ENCODE peak calls at places on chromosomes 4 and X, in eight cellular contexts. F is fibroblast of lung, Y is GM23338, Z is DND-41, H is H9, R is mammary epithelial cell, U is neural progenitor cell, I is GM23248. P is an unnamed sample. For H3K4me1, the result is how much of the 10 kb centered on the place peaks cover.

GRCh38 chr4:11427201-11427996 is 1.3 kb downstream of the HS3ST1 start:
- DNase-seq in F (peak), Y (peak), Z (no peak), H (peak), R (peak), U (peak), I (no peak), P (peak)

GRCh38 chrX:115437841-115438240 is 123.1 kb upstream of the PLS3 start:
- DNase-seq in F (peak), Y (no peak), Z (no peak), H (no peak), R (no peak), U (no peak), I (no peak), P (no peak)

GRCh38 chrX:20531667-20532066 is 265.0 kb upstream of the RPS6KA3 start:
- DNase-seq in F (peak), Y (no peak), Z (no peak), H (no peak), R (no peak), U (no peak), I (peak), P (no peak)

GRCh38 chr4:113979157-113979972 is at the start of gene ARSJ:
- DNase-seq in F (peak), Y (peak), Z (no peak), H (peak), R (peak), U (peak), I (peak), P (peak)

GRCh38 chr4:54959656-54960055 is 165.7 kb downstream of the KDR start:
- DNase-seq in F (peak), Y (no peak), Z (no peak), H (no peak), R (no peak), U (no peak), I (peak), P (no peak)

GRCh38 chrX:48998391-48998790 is 3.7 kb downstream of the GRIPAP1 start:
- DNase-seq in F (no peak), Y (no peak), Z (no peak), H (no peak), R (no peak), U (no peak), I (no peak), P (no peak)

GRCh38 chr4:155025762-155026457 is 182.5 kb upstream of the NPY2R start:
- DNase-seq in F (peak), Y (peak), Z (peak), H (peak), R (peak), U (peak), I (peak), P (peak)

GRCh38 chrX:46838482-46838857 is 1.6 kb downstream of the RP2 start:
- DNase-seq in F (peak), Y (no peak), Z (no peak), H (no peak), R (no peak), U (no peak), I (peak), P (no peak)

GRCh38 chrX:38375888-38376287 is 23.5 kb downstream of the OTC start:
- DNase-seq in F (peak), Y (peak), Z (peak), H (no peak), R (peak), U (peak), I (peak), P (no peak)

GRCh38 chr4:53558061-53558801 is 33.1 kb downstream of the LNX1 start:
- DNase-seq in F (no peak), Y (peak), Z (no peak), H (no peak), R (peak), U (peak), I (peak), P (no peak)

GRCh38 chrX:29617725-29618124 is 597.6 kb upstream of the MAGEB2 start:
- DNase-seq in F (peak), Y (no peak), Z (no peak), H (no peak), R (no peak), U (peak), I (peak), P (no peak)

GRCh38 chrX:39492495-39493162 is 605.1 kb downstream of the BCOR start:
- DNase-seq in F (no peak), Y (no peak), Z (no peak), H (no peak), R (peak), U (no peak), I (no peak), P (no peak)

GRCh38 chrX:20218809-20219505 is 47.8 kb downstream of the RPS6KA3 start:
- DNase-seq in F (peak), Y (peak), Z (no peak), H (no peak), R (no peak), U (peak), I (no peak), P (no peak)

GRCh38 chrX:103793541-103793932 is 16.9 kb downstream of the PLP1 start:
- DNase-seq in F (no peak), Y (no peak), Z (no peak), H (no peak), R (peak), U (no peak), I (peak), P (no peak)
- H2AFZ ChIP-seq in F (peak), Y (no peak), Z (no peak), H (no peak), R (peak), U (no peak), I (no peak), P (no peak)

GRCh38 chr4:75644095-75644494 is 13.8 kb upstream of the CDKL2 start:
- DNase-seq in F (no peak), Y (no peak), Z (no peak), H (no peak), R (no peak), U (no peak), I (no peak), P (no peak)
- H3K4me1 ChIP-seq in F (under half), Y (under half), Z (under half), H (under half), R (under half), U (under half), I (under half), P (under half)

DNA sequence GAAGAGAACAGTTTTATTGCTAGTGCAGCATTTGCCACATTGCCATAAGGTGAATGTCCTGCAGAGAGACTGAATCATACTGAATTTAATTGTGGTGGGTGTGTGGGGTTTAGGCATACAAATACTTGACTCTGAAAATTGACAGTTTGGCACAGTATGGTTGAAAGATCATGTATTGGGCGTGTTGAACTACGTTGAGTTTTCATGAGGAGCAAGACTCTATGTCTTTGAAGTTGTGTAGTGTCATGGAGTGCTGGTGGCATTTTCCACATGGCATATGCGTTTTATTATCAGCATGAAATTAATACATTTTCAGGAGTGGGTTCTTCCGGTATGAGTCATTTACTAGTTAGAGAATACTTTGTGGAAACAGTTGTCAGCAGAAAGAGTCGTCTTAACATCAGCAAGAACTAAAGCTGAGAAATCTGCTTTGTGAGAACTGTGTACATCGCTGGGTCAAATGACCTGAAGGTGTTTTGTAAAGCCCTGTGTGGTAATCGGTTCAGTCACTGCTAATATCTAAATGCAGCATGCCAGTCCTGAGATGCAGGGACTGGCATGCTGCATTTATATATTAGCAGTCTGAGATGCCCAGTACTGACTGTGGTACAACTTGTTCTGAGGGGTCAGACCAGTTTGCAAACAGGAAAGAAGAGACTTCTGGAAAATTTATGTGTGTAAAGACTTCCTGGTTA is 50.3 kb downstream of the ARHGAP10 start:
- DNase-seq in F (peak), Y (no peak), Z (no peak), H (no peak), R (no peak), U (no peak), I (peak), P (no peak)
- H2AFZ ChIP-seq in F (no peak), Y (no peak), Z (no peak), H (no peak), R (no peak), U (no peak), I (no peak), P (no peak)

DNA sequence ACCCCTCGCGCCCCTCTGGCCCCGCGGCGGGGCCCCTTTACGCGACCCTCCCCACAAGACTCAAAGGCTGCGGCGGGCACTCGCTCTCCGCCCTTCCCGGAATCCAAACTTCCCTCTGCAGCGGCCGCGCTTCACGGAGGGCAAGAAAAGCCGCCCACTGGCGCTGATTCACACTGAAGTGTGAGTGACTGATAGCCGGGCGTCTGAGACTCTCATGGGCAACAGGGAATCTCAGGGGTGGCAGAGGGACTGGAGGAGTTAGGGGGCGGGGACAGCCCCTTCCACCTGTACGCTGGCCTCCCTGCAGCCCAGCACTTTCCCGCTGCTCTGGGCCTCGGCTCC is 664 bp downstream of the SH3BP2 start:
- DNase-seq in F (peak), Y (peak), Z (no peak), H (peak), R (no peak), U (peak), I (peak), P (no peak)
- H3K4me1 ChIP-seq in F (under half), Y (under half), Z (under half), H (under half), R (under half), U (under half), I (under half), P (under half)

GRCh38 chrX:150364347-150365050 is 1.4 kb downstream of the MAMLD1 start:
- DNase-seq in F (peak), Y (peak), Z (peak), H (peak), R (peak), U (peak), I (peak), P (no peak)
- H2AFZ ChIP-seq in F (no peak), Y (peak), Z (peak), H (no peak), R (peak), U (peak), I (peak), P (peak)

GRCh38 chrX:17633546-17633945 is 103.7 kb upstream of the SCML1 start:
- DNase-seq in F (no peak), Y (no peak), Z (no peak), H (no peak), R (no peak), U (no peak), I (no peak), P (no peak)

GRCh38 chrX:17634542-17635207 is 102.6 kb upstream of the SCML1 start:
- DNase-seq in F (no peak), Y (no peak), Z (no peak), H (no peak), R (no peak), U (no peak), I (no peak), P (no peak)

GRCh38 chrX:17631647-17632046 is 105.6 kb upstream of the SCML1 start:
- DNase-seq in F (no peak), Y (no peak), Z (no peak), H (no peak), R (no peak), U (no peak), I (no peak), P (no peak)

GRCh38 chrX:17635231-17635630 is 102.1 kb upstream of the SCML1 start:
- DNase-seq in F (peak), Y (peak), Z (no peak), H (peak), R (no peak), U (peak), I (no peak), P (peak)

DNA sequence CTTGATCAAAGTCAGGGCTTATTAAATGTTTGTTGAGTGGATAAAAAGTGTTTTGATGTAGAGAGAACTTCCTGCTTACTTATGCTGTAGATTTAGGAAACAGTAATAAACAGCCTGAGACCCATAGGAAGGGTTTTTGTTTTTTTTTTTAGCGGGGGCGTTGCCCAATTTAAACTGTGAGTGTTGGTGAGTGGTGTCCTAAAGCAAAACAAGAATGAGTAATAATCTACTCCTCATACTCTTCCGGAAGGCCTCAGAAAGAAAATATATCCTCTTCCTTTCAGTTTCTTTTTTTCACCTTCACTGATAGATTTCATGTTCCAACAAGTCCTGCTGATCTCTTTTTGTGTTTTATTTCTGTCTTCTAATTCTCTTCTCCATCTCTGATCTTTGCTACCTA is 104.4 kb upstream of the SCML1 start:
- DNase-seq in F (peak), Y (no peak), Z (no peak), H (no peak), R (peak), U (no peak), I (peak), P (no peak)
- H3K4me1 ChIP-seq in F (under half), Y (under half), Z (under half), H (under half), R (under half), U (under half), I (under half), P (under half)

DNA sequence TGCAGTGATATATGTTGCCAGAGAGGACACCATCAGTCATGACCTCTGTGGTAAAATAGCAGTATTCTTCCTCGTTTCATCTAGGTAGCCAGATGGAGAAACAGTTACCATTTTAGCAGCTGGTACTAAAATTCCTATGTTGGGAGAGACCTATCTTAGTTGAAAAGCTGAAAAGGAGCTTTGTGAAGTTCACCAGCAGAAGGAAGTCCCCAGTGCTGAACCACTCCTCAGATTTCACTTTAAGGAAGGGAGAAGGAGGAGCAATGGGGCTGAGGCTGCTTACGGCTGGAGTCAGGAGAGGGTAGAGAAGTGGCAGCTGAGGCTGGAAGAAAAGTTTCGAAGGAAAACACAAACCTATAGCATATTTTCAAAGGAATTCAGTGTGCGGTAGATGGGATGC is 103.7 kb downstream of the ATXN3L start:
- DNase-seq in F (peak), Y (no peak), Z (no peak), H (no peak), R (no peak), U (no peak), I (peak), P (no peak)
- H2AFZ ChIP-seq in F (no peak), Y (no peak), Z (no peak), H (no peak), R (no peak), U (no peak), I (peak), P (no peak)

GRCh38 chrX:79170632-79171031 is 26.1 kb downstream of the GPR174 start:
- DNase-seq in F (no peak), Y (no peak), Z (no peak), H (no peak), R (no peak), U (no peak), I (no peak), P (no peak)
- H3K4me1 ChIP-seq in F (under half), Y (under half), Z (under half), H (under half), R (under half), U (under half), I (under half), P (under half)

GRCh38 chrX:131816551-131817136 is 206.5 kb upstream of the STK26 start:
- DNase-seq in F (no peak), Y (no peak), Z (peak), H (no peak), R (peak), U (no peak), I (peak), P (no peak)

GRCh38 chrX:131827935-131828334 is 195.2 kb upstream of the STK26 start:
- DNase-seq in F (no peak), Y (peak), Z (no peak), H (peak), R (no peak), U (peak), I (peak), P (peak)

GRCh38 chrX:131826572-131826971 is 196.5 kb upstream of the STK26 start:
- DNase-seq in F (no peak), Y (no peak), Z (no peak), H (no peak), R (no peak), U (no peak), I (no peak), P (no peak)

GRCh38 chrX:131818297-131818936 is 204.7 kb upstream of the STK26 start:
- DNase-seq in F (no peak), Y (no peak), Z (no peak), H (no peak), R (peak), U (no peak), I (no peak), P (no peak)

GRCh38 chrX:131821945-131822622 is 201.0 kb upstream of the STK26 start:
- DNase-seq in F (no peak), Y (no peak), Z (no peak), H (no peak), R (peak), U (no peak), I (no peak), P (no peak)
- H2AFZ ChIP-seq in F (peak), Y (no peak), Z (no peak), H (no peak), R (peak), U (no peak), I (no peak), P (peak)

GRCh38 chr4:8284391-8284790 is 14.8 kb downstream of the HTRA3 start:
- DNase-seq in F (no peak), Y (no peak), Z (no peak), H (no peak), R (no peak), U (no peak), I (no peak), P (no peak)
- H3K4me1 ChIP-seq in F (under half), Y (under half), Z (under half), H (under half), R (under half), U (under half), I (under half), P (under half)

P was measured in neuronal stem cell.